ENCODE peak calls at places on chromosomes 4 and X, in seven cellular contexts. One of them, this sample, is unnamed.

GRCh38 chr4:1449475-1449832 is 43.2 kb upstream of the NKX1-1 start:
- DNase-seq in astrocyte: no peak
- DNase-seq in lower leg skin: no peak
- DNase-seq in tibial nerve: no peak
- DNase-seq in mesendoderm: no peak
- DNase-seq in NCI-H524 treated with DMSO at 0.1 percent for 48 hours: no peak
- DNase-seq in colonic mucosa: no peak
- DNase-seq in this sample: no peak

GRCh38 chr4:87882861-87883260 is 50.1 kb downstream of the MEPE start:
- DNase-seq in astrocyte: peak
- DNase-seq in NCI-H524 treated with DMSO at 0.1 percent for 48 hours: no peak
- DNase-seq in lower leg skin: no peak
- DNase-seq in colonic mucosa: no peak
- DNase-seq in mesendoderm: no peak
- DNase-seq in tibial nerve: no peak
- DNase-seq in this sample: no peak

GRCh38 chr4:83320548-83320947 is 14.1 kb downstream of the HPSE start:
- DNase-seq in colonic mucosa: peak
- DNase-seq in mesendoderm: no peak
- DNase-seq in tibial nerve: peak
- DNase-seq in NCI-H524 treated with DMSO at 0.1 percent for 48 hours: no peak
- DNase-seq in astrocyte: no peak
- DNase-seq in lower leg skin: peak
- DNase-seq in this sample: peak

GRCh38 chr4:93084599-93085305 is 743.8 kb upstream of the ATOH1 start:
- DNase-seq in astrocyte: peak
- DNase-seq in lower leg skin: no peak
- DNase-seq in tibial nerve: no peak
- DNase-seq in colonic mucosa: no peak
- DNase-seq in NCI-H524 treated with DMSO at 0.1 percent for 48 hours: peak
- DNase-seq in mesendoderm: peak
- DNase-seq in this sample: peak

GRCh38 chr4:94408549-94409374 is 43.0 kb upstream of the PDLIM5 start:
- DNase-seq in mesendoderm: peak
- DNase-seq in NCI-H524 treated with DMSO at 0.1 percent for 48 hours: no peak
- DNase-seq in lower leg skin: no peak
- DNase-seq in tibial nerve: no peak
- DNase-seq in astrocyte: peak
- DNase-seq in colonic mucosa: no peak
- DNase-seq in this sample: peak

GRCh38 chrX:48741834-48742233 is 19.7 kb upstream of the GLOD5 start:
- DNase-seq in astrocyte: no peak
- DNase-seq in colonic mucosa: no peak
- DNase-seq in NCI-H524 treated with DMSO at 0.1 percent for 48 hours: no peak
- DNase-seq in lower leg skin: no peak
- DNase-seq in mesendoderm: no peak
- DNase-seq in tibial nerve: no peak
- DNase-seq in this sample: no peak

GRCh38 chr4:123826896-123827295 is 430.3 kb downstream of the SPRY1 start:
- DNase-seq in colonic mucosa: no peak
- DNase-seq in lower leg skin: no peak
- DNase-seq in tibial nerve: no peak
- DNase-seq in mesendoderm: no peak
- DNase-seq in NCI-H524 treated with DMSO at 0.1 percent for 48 hours: no peak
- DNase-seq in astrocyte: peak
- DNase-seq in this sample: peak

GRCh38 chr4:121072080-121072835 is at the start of gene NDNF:
- DNase-seq in tibial nerve: peak
- DNase-seq in astrocyte: peak
- DNase-seq in mesendoderm: peak
- DNase-seq in NCI-H524 treated with DMSO at 0.1 percent for 48 hours: no peak
- DNase-seq in lower leg skin: no peak
- DNase-seq in colonic mucosa: peak
- DNase-seq in this sample: peak

GRCh38 chr4:8117278-8117682 is 41.3 kb downstream of the ABLIM2 start:
- DNase-seq in tibial nerve: no peak
- DNase-seq in colonic mucosa: peak
- DNase-seq in lower leg skin: no peak
- DNase-seq in astrocyte: no peak
- DNase-seq in mesendoderm: peak
- DNase-seq in NCI-H524 treated with DMSO at 0.1 percent for 48 hours: no peak
- DNase-seq in this sample: peak

GRCh38 chr4:4782969-4783368 is 76.5 kb upstream of the MSX1 start:
- DNase-seq in colonic mucosa: no peak
- DNase-seq in astrocyte: no peak
- DNase-seq in NCI-H524 treated with DMSO at 0.1 percent for 48 hours: no peak
- DNase-seq in tibial nerve: no peak
- DNase-seq in mesendoderm: no peak
- DNase-seq in lower leg skin: peak
- DNase-seq in this sample: peak

GRCh38 chr4:8359193-8359592 is 81.3 kb downstream of the ACOX3 start:
- DNase-seq in astrocyte: no peak
- DNase-seq in NCI-H524 treated with DMSO at 0.1 percent for 48 hours: no peak
- DNase-seq in tibial nerve: no peak
- DNase-seq in colonic mucosa: no peak
- DNase-seq in lower leg skin: no peak
- DNase-seq in mesendoderm: no peak
- DNase-seq in this sample: no peak

GRCh38 chr4:112865443-112865842 is 184.0 kb upstream of the ANK2 start:
- DNase-seq in NCI-H524 treated with DMSO at 0.1 percent for 48 hours: no peak
- DNase-seq in tibial nerve: no peak
- DNase-seq in mesendoderm: no peak
- DNase-seq in lower leg skin: no peak
- DNase-seq in astrocyte: no peak
- DNase-seq in colonic mucosa: no peak
- DNase-seq in this sample: peak

This sample was measured in iris pigment epithelial cell.